ENCODE peak calls at places on chromosomes 1 and 21, in eight cellular contexts. R is fibroblast of lung; E is left kidney; W is CD8-positive, alpha-beta T cell; Q is GM04504; P is T-cell; J is nephron progenitor cell; Z is endothelial cell. M is an unnamed sample.

GRCh38 chr1:189500777-189501176 is 976.9 kb downstream of the BRINP3 start:
- DNase-seq in R (peak; percentile 28), E (peak; percentile 7), W (no peak), Q (no peak), P (no peak), J (no peak), Z (no peak), M (no peak)

GRCh38 chr21:42379425-42380215 is 13.3 kb upstream of the TFF1 start:
- DNase-seq in R (no peak), E (no peak), W (no peak), Q (no peak), P (no peak), J (no peak), Z (no peak), M (no peak)

GRCh38 chr1:208154040-208154439 is 90.1 kb downstream of the PLXNA2 start:
- DNase-seq in R (no peak), E (no peak), W (no peak), Q (no peak), P (no peak), J (no peak), Z (no peak), M (no peak)

GRCh38 chr1:97143236-97143882 is 421.8 kb downstream of the PTBP2 start:
- DNase-seq in R (no peak), E (no peak), W (no peak), Q (no peak), P (no peak), J (no peak), Z (no peak), M (no peak)

GRCh38 chr1:228445867-228446584 is 29.4 kb upstream of the TRIM17 start:
- DNase-seq in R (peak; percentile 61), E (peak; percentile 85), W (no peak), Q (peak; percentile 17), P (no peak), J (peak; percentile 67), Z (peak; percentile 15), M (no peak)

GRCh38 chr1:2921970-2922686 is 99.1 kb upstream of the ACTRT2 start:
- DNase-seq in R (no peak), E (no peak), W (no peak), Q (no peak), P (peak; percentile 3), J (no peak), Z (no peak), M (peak; percentile 17)

GRCh38 chr1:22915816-22916468 is 56.7 kb downstream of the LACTBL1 start:
- DNase-seq in R (no peak), E (no peak), W (no peak), Q (no peak), P (no peak), J (no peak), Z (no peak), M (no peak)

GRCh38 chr1:40059292-40059959 is 18.9 kb downstream of the CAP1 start:
- DNase-seq in R (peak; percentile 30), E (no peak), W (no peak), Q (no peak), P (no peak), J (no peak), Z (peak; percentile 26), M (peak; percentile 32)

GRCh38 chr1:174953170-174953569 is 46.6 kb upstream of the CACYBP start:
- DNase-seq in R (no peak), E (no peak), W (no peak), Q (no peak), P (no peak), J (no peak), Z (no peak), M (no peak)

GRCh38 chr1:119903443-119903835 is 7.1 kb upstream of the ADAM30 start:
- DNase-seq in R (no peak), E (no peak), W (no peak), Q (no peak), P (no peak), J (no peak), Z (no peak), M (no peak)

GRCh38 chr1:201310986-201311355 is 27.7 kb downstream of the PKP1 start:
- DNase-seq in R (peak; percentile 42), E (no peak), W (no peak), Q (no peak), P (no peak), J (no peak), Z (no peak), M (no peak)

GRCh38 chr1:180211156-180211859 is 18.8 kb upstream of the LHX4 start:
- DNase-seq in R (no peak), E (no peak), W (no peak), Q (no peak), P (no peak), J (no peak), Z (no peak), M (no peak)

GRCh38 chr1:63693956-63694607 is 79.7 kb upstream of the ROR1 start:
- DNase-seq in R (peak; percentile 70), E (no peak), W (no peak), Q (no peak), P (no peak), J (no peak), Z (no peak), M (no peak)

GRCh38 chr1:210647406-210648333 is 319.0 kb downstream of the HHAT start:
- DNase-seq in R (peak; percentile 45), E (no peak), W (no peak), Q (peak; percentile 11), P (no peak), J (no peak), Z (no peak), M (peak; percentile 45)

GRCh38 chr1:3011631-3012510 is 9.4 kb upstream of the ACTRT2 start:
- DNase-seq in R (no peak), E (peak; percentile 68), W (no peak), Q (no peak), P (no peak), J (no peak), Z (no peak), M (no peak)

GRCh38 chr1:102241431-102242338 is 245.0 kb upstream of the OLFM3 start:
- DNase-seq in R (no peak), E (no peak), W (no peak), Q (no peak), P (no peak), J (no peak), Z (no peak), M (no peak)

M was measured in DND-41.